ENCODE peak calls at places on chromosomes 16 and 17, in five cellular contexts. G is Karpas-422, B is endodermal cell, U is colonic mucosa, T is Peyer's patch. X is an unnamed sample.
A peak's percentile ranks its signal among the peaks of the same experiment; 100 is the strongest.

GRCh38 chr17:77320046-77320445 is 179.3 kb downstream of the SEC14L1 start:
- DNase-seq in G (no peak), B (peak; percentile 45), U (no peak), T (peak; percentile 44), X (no peak)

GRCh38 chr17:82871056-82871775 is 31.4 kb upstream of the ZNF750 start:
- DNase-seq in G (no peak), B (no peak), U (no peak), T (no peak), X (no peak)

GRCh38 chr16:381788-382717 is at the start of gene PGAP6:
- DNase-seq in G (peak; percentile 92), B (peak; percentile 81), U (peak; percentile 63), T (peak; percentile 86), X (peak; percentile 67)

GRCh38 chr16:81715358-81716196 is 63.5 kb upstream of the PLCG2 start:
- DNase-seq in G (peak; percentile 53), B (no peak), U (no peak), T (no peak), X (no peak)

GRCh38 chr17:35390156-35390555 is 16.7 kb upstream of the SLFN11 start:
- DNase-seq in G (no peak), B (peak; percentile 56), U (no peak), T (no peak), X (no peak)

GRCh38 chr17:29273924-29274323 is 20.0 kb downstream of the NUFIP2 start:
- DNase-seq in G (no peak), B (no peak), U (no peak), T (no peak), X (no peak)

GRCh38 chr16:65249768-65250167 is 127.9 kb upstream of the CDH11 start:
- DNase-seq in G (no peak), B (peak; percentile 77), U (peak; percentile 15), T (no peak), X (no peak)

GRCh38 chr16:56279132-56279531 is 87.8 kb downstream of the GNAO1 start:
- DNase-seq in G (no peak), B (no peak), U (no peak), T (peak; percentile 50), X (no peak)

GRCh38 chr17:55266051-55266957 is 1.5 kb downstream of the HLF start:
- DNase-seq in G (peak; percentile 9), B (peak; percentile 77), U (no peak), T (no peak), X (no peak)

GRCh38 chr17:39404542-39405378 is 3.3 kb upstream of the FBXL20 start:
- DNase-seq in G (no peak), B (no peak), U (no peak), T (no peak), X (no peak)

GRCh38 chr17:16391451-16391850 is 10.6 kb downstream of the UBB start:
- DNase-seq in G (no peak), B (no peak), U (no peak), T (no peak), X (no peak)

GRCh38 chr16:56389554-56389953 is 35.8 kb downstream of the AMFR start:
- DNase-seq in G (no peak), B (no peak), U (no peak), T (no peak), X (no peak)

GRCh38 chr16:16042076-16042475 is 92.7 kb downstream of the ABCC1 start:
- DNase-seq in G (no peak), B (no peak), U (no peak), T (no peak), X (peak; percentile 74)

GRCh38 chr16:84839956-84840355 is 20.2 kb downstream of the CRISPLD2 start:
- DNase-seq in G (no peak), B (peak; percentile 78), U (no peak), T (no peak), X (no peak)

GRCh38 chr17:75822119-75822799 is 21.9 kb downstream of the UNC13D start:
- DNase-seq in G (peak; percentile 58), B (no peak), U (peak; percentile 56), T (peak; percentile 71), X (peak; percentile 62)

GRCh38 chr17:80804466-80804865 is 187.2 kb upstream of the CHMP6 start:
- DNase-seq in G (no peak), B (peak; percentile 51), U (no peak), T (no peak), X (no peak)

GRCh38 chr16:57167951-57168350 is 17.9 kb downstream of the PSME3IP1 start:
- DNase-seq in G (peak; percentile 78), B (no peak), U (no peak), T (no peak), X (peak; percentile 33)

GRCh38 chr16:68146583-68146982 is 61.4 kb downstream of the NFATC3 start:
- DNase-seq in G (no peak), B (no peak), U (no peak), T (no peak), X (no peak)

GRCh38 chr16:4217246-4218131 is 24.4 kb downstream of the SRL start:
- DNase-seq in G (no peak), B (peak; percentile 77), U (peak; percentile 69), T (no peak), X (peak; percentile 59)
- H3K27ac ChIP-seq in G (no peak overlapping the region), B (no peak overlapping the region), U (no peak overlapping the region), T (no peak overlapping the region), X (peak overlapping the region; percentile 66)

GRCh38 chr16:75286996-75287395 is 35.6 kb upstream of the BCAR1 start:
- DNase-seq in G (no peak), B (no peak), U (no peak), T (no peak), X (no peak)
- H3K27ac ChIP-seq in G (no peak overlapping the region), B (no peak overlapping the region), U (no peak overlapping the region), T (no peak overlapping the region), X (no peak overlapping the region)

GRCh38 chr17:64230551-64231408 is 32.3 kb downstream of the TEX2 start:
- DNase-seq in G (no peak), B (no peak), U (no peak), T (no peak), X (no peak)
- H3K27ac ChIP-seq in G (no peak overlapping the region), B (no peak overlapping the region), U (no peak overlapping the region), T (peak overlapping the region; percentile 49), X (peak overlapping the region; percentile 49)

DNA sequence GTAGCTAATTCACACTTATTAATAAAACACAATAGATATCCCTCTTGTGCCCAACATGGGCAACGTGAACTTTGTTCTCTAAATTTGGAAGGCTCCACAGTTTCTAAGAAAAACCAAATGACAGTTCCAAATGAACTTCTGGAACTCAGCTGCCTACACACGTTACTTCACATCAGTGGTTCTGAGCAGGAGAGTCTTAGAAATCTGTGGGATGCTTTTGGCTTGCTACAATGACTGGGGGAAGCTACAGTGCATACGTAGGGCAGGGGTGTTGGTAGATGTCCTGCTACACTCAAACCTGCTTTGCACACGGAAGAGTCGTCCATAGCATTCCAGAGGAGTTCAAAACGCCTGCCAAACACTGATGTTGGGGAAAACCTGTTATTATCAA is 8.0 kb downstream of the TXNDC11 start:
- DNase-seq in G (no peak), B (no peak), U (no peak), T (no peak), X (no peak)
- H3K27ac ChIP-seq in G (no peak overlapping the region), B (no peak overlapping the region), U (no peak overlapping the region), T (no peak overlapping the region), X (no peak overlapping the region)

GRCh38 chr17:7706631-7707354 is 1.8 kb downstream of the EFNB3 start:
- DNase-seq in G (no peak), B (no peak), U (no peak), T (no peak), X (no peak)
- H3K27ac ChIP-seq in G (no peak overlapping the region), B (no peak overlapping the region), U (no peak overlapping the region), T (no peak overlapping the region), X (no peak overlapping the region)

DNA sequence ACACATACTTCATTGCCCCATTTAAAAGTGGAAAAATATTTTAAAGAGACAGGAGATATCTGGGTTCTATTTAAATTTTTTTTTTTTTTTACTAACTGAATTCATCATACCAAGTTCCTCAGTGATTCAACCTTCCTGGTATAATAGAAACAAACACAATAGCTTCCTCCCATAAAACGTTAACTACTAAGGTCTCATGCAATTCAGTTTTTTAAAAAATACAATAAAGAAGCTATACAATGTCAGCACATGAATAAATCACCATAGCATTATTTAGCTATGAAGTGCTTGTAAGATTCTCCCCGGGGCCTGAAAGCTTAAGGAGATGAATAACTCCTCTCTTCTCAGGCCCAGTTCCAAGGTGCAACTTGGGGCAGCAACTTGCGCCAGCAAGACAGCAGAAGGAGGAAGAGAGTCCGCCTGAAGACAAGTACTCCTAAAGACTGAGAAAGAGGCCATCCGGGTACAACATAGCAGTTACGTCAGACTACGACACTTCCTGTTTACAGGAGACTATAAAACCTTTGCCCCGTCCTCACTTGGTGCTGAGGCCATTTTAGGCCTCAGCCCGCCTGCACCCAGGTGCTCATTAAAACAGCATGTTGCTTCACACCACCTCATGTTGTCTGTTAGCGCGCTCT is 81.5 kb downstream of the MYO1D start:
- DNase-seq in G (no peak), B (peak; percentile 64), U (peak; percentile 61), T (peak; percentile 56), X (no peak)
- H3K27ac ChIP-seq in G (no peak overlapping the region), B (no peak overlapping the region), U (peak overlapping the region; percentile 82), T (peak overlapping the region; percentile 80), X (no peak overlapping the region)

GRCh38 chr17:45086865-45087495 is 25.9 kb downstream of the NMT1 start:
- DNase-seq in G (no peak), B (no peak), U (no peak), T (no peak), X (no peak)

GRCh38 chr17:45088741-45089140 is 27.6 kb downstream of the NMT1 start:
- DNase-seq in G (no peak), B (no peak), U (no peak), T (no peak), X (no peak)

GRCh38 chr17:45086346-45086745 is 25.2 kb downstream of the NMT1 start:
- DNase-seq in G (no peak), B (no peak), U (no peak), T (no peak), X (no peak)

GRCh38 chr17:45087978-45088377 is 26.9 kb downstream of the NMT1 start:
- DNase-seq in G (no peak), B (no peak), U (no peak), T (no peak), X (no peak)

DNA sequence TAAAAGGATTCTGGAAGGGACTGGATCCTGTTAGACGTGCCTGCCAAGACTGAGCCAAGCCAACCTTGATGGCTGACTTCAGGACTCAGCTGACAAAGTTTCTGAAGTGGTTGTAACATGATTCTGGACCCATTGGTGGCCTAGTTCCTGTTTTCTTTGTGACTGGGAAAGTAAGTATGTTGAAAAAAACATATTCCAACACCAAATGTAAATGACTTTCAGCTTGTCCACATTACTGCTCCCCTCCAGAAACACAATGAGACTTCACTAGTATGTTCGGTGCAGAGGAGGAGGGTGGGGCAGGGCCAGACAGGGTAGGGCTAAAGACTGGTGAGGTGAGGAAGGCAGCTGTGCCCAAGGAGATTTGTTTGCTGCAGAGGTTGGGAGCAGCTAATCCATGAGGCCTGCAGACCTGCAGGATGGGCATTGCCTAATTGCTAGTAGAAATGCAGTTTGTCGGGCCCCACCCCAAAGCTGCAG is 26.4 kb downstream of the NMT1 start:
- DNase-seq in G (no peak), B (no peak), U (no peak), T (no peak), X (peak; percentile 43)
- H3K27ac ChIP-seq in G (no peak overlapping the region), B (no peak overlapping the region), U (peak overlapping the region; percentile 17), T (no peak overlapping the region), X (peak overlapping the region; percentile 55)